ENCODE peak calls at places on chromosomes 5 and 9, in five cellular contexts. U is upper lobe of left lung, D is K562, Z is HepG2, K is GM12878. X is an unnamed sample.

GRCh38 chr5:138603521-138603920 is 28.3 kb upstream of the HSPA9 start:
- ATAC-seq in U (no peak), D (no peak), Z (peak; percentile 35), K (peak; percentile 75), X (no peak)

GRCh38 chr5:173451031-173451430 is 122.8 kb upstream of the STC2 start:
- ATAC-seq in U (no peak), D (peak; percentile 84), Z (peak; percentile 85), K (peak; percentile 82), X (no peak)

GRCh38 chr5:159304961-159305595 is 25.2 kb downstream of the IL12B start:
- ATAC-seq in U (no peak), D (no peak), Z (no peak), K (no peak), X (no peak)

GRCh38 chr5:179346875-179347274 is 1.6 kb upstream of the ADAMTS2 start:
- ATAC-seq in U (no peak), D (no peak), Z (no peak), K (no peak), X (no peak)

GRCh38 chr5:176203086-176203485 is 35.1 kb upstream of the SIMC1 start:
- ATAC-seq in U (no peak), D (no peak), Z (no peak), K (no peak), X (no peak)

GRCh38 chr5:74361406-74362358 is 278.8 kb downstream of the ENC1 start:
- ATAC-seq in U (no peak), D (no peak), Z (peak; percentile 94), K (no peak), X (no peak)

GRCh38 chr5:56447232-56447631 is 214.1 kb upstream of the ANKRD55 start:
- ATAC-seq in U (peak; percentile 53), D (no peak), Z (peak; percentile 99), K (no peak), X (peak; percentile 85)

GRCh38 chr5:110339399-110339798 is 387.1 kb downstream of the TMEM232 start:
- ATAC-seq in U (no peak), D (no peak), Z (no peak), K (no peak), X (no peak)

GRCh38 chr5:40446910-40447309 is 232.8 kb upstream of the PTGER4 start:
- ATAC-seq in U (no peak), D (no peak), Z (peak; percentile 93), K (no peak), X (no peak)

GRCh38 chr9:78035369-78035993 is 3.9 kb upstream of the GNAQ start:
- ATAC-seq in U (peak; percentile 55), D (peak; percentile 17), Z (peak; percentile 13), K (peak; percentile 51), X (no peak)

GRCh38 chr9:112380102-112380581 is at the start of gene HSDL2:
- ATAC-seq in U (peak; percentile 67), D (peak; percentile 57), Z (peak; percentile 76), K (peak; percentile 57), X (peak; percentile 61)

GRCh38 chr5:153629027-153629426 is 138.6 kb downstream of the GRIA1 start:
- ATAC-seq in U (peak; percentile 59), D (no peak), Z (no peak), K (no peak), X (peak; percentile 59)

GRCh38 chr9:34884732-34885131 is 73.4 kb upstream of the PHF24 start:
- ATAC-seq in U (no peak), D (no peak), Z (no peak), K (peak; percentile 85), X (no peak)

GRCh38 chr9:29861803-29862202 is 2288.5 kb upstream of the C9orf72 start:
- ATAC-seq in U (no peak), D (no peak), Z (no peak), K (no peak), X (no peak)

GRCh38 chr9:29866556-29866955 is 2293.3 kb upstream of the C9orf72 start:
- ATAC-seq in U (no peak), D (no peak), Z (no peak), K (peak; percentile 88), X (no peak)

GRCh38 chr9:29865764-29866313 is 2292.6 kb upstream of the C9orf72 start:
- ATAC-seq in U (no peak), D (no peak), Z (no peak), K (peak; percentile 63), X (no peak)
- TF ChIP-seq EP300 in U (no peak), D (no peak), Z (no peak), K (no peak), X (no peak)

GRCh38 chr9:5440426-5440825 is 2.7 kb upstream of the PLGRKT start:
- ATAC-seq in U (no peak), D (no peak), Z (no peak), K (no peak), X (no peak)
- TF ChIP-seq POLR2AphosphoS5 in U (no peak), D (no peak), Z (no peak), K (no peak), X (no peak)

GRCh38 chr5:10601246-10602030 is 37.6 kb downstream of the ANKRD33B start:
- ATAC-seq in U (peak; percentile 82), D (peak; percentile 68), Z (peak; percentile 72), K (peak; percentile 65), X (peak; percentile 90)
- TF ChIP-seq EP300 in U (no peak), D (no peak), Z (no peak), K (no peak), X (no peak)

GRCh38 chr5:163773181-163773580 is 267.8 kb downstream of the MAT2B start:
- ATAC-seq in U (no peak), D (no peak), Z (no peak), K (no peak), X (no peak)
- TF ChIP-seq POLR2AphosphoS5 in U (no peak), D (no peak), Z (no peak), K (no peak), X (no peak)

GRCh38 chr5:137226081-137226480 is 273.0 kb downstream of the SPOCK1 start:
- ATAC-seq in U (no peak), D (no peak), Z (no peak), K (no peak), X (no peak)
- TF ChIP-seq EP300 in U (no peak), D (no peak), Z (no peak), K (no peak), X (no peak)

GRCh38 chr5:156396830-156397081 is 69.8 kb downstream of the SGCD start:
- ATAC-seq in U (no peak), D (no peak), Z (no peak), K (no peak), X (no peak)
- TF ChIP-seq POLR2AphosphoS5 in U (no peak), D (no peak), Z (no peak), K (no peak), X (no peak)

GRCh38 chr5:132388244-132389050 is 18.9 kb downstream of the SLC22A5 start:
- ATAC-seq in U (no peak), D (no peak), Z (no peak), K (no peak), X (peak; percentile 65)

GRCh38 chr5:132389453-132390286 is 20.2 kb downstream of the SLC22A5 start:
- ATAC-seq in U (peak; percentile 70), D (no peak), Z (no peak), K (no peak), X (peak; percentile 62)

GRCh38 chr5:132386644-132387286 is 17.3 kb downstream of the SLC22A5 start:
- ATAC-seq in U (peak; percentile 92), D (peak; percentile 96), Z (peak; percentile 93), K (peak; percentile 96), X (peak; percentile 61)

GRCh38 chr5:132389051-132389331 is 19.5 kb downstream of the SLC22A5 start:
- ATAC-seq in U (no peak), D (no peak), Z (no peak), K (no peak), X (no peak)

DNA sequence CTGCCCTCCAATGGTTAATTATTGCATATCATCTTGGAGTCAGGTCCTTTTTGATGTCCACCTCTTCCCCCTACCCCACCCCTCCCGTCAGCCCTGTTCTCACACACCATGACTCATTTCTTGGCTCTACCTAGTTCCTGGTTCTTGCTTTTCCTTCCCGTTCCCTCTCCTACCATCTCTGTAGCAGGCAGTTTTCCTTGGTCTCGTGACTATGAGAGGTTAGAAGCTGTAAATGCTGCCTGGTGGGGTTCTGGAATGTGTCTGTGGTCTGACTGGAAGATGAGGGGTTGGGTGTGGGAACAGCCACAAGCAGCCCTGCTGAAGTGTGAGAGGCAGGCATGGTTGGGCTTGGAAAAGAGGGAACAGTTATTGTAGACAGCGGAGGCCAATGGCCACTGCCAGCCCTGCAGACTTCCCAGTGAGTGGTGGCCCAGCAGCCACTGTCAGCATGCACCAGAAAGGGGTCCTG is 18.2 kb downstream of the SLC22A5 start:
- ATAC-seq in U (peak; percentile 90), D (peak; percentile 59), Z (peak; percentile 15), K (peak; percentile 22), X (peak; percentile 85)
- TF ChIP-seq EP300 in U (peak; percentile 83), D (no peak), Z (no peak), K (no peak), X (no peak)

DNA sequence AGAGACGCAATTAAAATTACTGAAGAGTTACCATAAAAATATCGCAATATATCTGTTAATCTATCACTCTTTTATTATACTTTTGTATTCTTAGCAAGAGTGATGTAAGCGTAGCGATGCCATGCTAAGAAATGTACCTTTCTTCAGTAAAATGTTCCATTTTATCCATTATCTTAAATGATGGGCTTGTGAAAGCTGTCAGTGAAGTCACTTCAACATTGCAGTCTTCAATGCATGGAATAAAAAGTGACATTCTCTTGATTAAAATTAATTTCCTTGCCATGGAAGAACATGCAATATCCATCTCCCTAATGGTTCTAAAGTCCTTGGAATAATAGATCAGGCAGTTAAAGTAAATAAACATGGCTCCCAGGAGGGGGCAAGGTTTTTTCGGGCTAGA is 677.2 kb downstream of the DTWD2 start:
- ATAC-seq in U (no peak), D (no peak), Z (no peak), K (no peak), X (no peak)
- TF ChIP-seq POLR2AphosphoS5 in U (no peak), D (no peak), Z (no peak), K (no peak), X (no peak)